ENCODE peak calls at places on chromosomes 16 and 17, in eight cellular contexts. V is GM23248; B is endothelial cell; H is EL; A is smooth muscle cell of the brain vasculature; O is caudate nucleus; C is effector CD4-positive, alpha-beta T cell; F is SHP77. L is an unnamed sample.

GRCh38 chr16:81526935-81527334 is 82.3 kb downstream of the CMIP start:
- DNase-seq in V (peak; percentile 74), B (no peak), H (no peak), A (no peak), O (no peak), C (no peak), F (no peak), L (no peak)

GRCh38 chr17:67751101-67752074 is 33.7 kb downstream of the NOL11 start:
- DNase-seq in V (no peak), B (no peak), H (no peak), A (no peak), O (no peak), C (no peak), F (no peak), L (no peak)

GRCh38 chr17:44970136-44970737 is 2.1 kb upstream of the C1QL1 start:
- DNase-seq in V (peak; percentile 73), B (no peak), H (peak; percentile 44), A (no peak), O (peak; percentile 32), C (no peak), F (no peak), L (no peak)

GRCh38 chr16:5790512-5790911 is 692.9 kb upstream of the EEF2KMT start:
- DNase-seq in V (no peak), B (no peak), H (no peak), A (no peak), O (no peak), C (no peak), F (no peak), L (no peak)

GRCh38 chr16:89716493-89716892 is 4.2 kb downstream of the VPS9D1 start:
- DNase-seq in V (no peak), B (no peak), H (no peak), A (no peak), O (no peak), C (no peak), F (no peak), L (no peak)

GRCh38 chr17:4940625-4941021 is 555 bp downstream of the RNF167 start:
- DNase-seq in V (peak; percentile 52), B (peak; percentile 39), H (peak; percentile 39), A (no peak), O (no peak), C (peak; percentile 17), F (no peak), L (no peak)

GRCh38 chr16:27195068-27195741 is 8.1 kb upstream of the KDM8 start:
- DNase-seq in V (no peak), B (no peak), H (no peak), A (no peak), O (no peak), C (no peak), F (no peak), L (no peak)

GRCh38 chr16:30700491-30700890 is 1.5 kb downstream of the SRCAP start:
- DNase-seq in V (peak; percentile 34), B (no peak), H (no peak), A (no peak), O (no peak), C (no peak), F (no peak), L (no peak)

GRCh38 chr16:82361885-82362284 is 191.9 kb upstream of the MPHOSPH6 start:
- DNase-seq in V (no peak), B (no peak), H (no peak), A (no peak), O (no peak), C (no peak), F (no peak), L (no peak)

GRCh38 chr17:35750526-35751395 is 2.3 kb downstream of the GAS2L2 start:
- DNase-seq in V (no peak), B (no peak), H (peak; percentile 23), A (no peak), O (no peak), C (no peak), F (no peak), L (no peak)

GRCh38 chr16:5604770-5605169 is 507.2 kb upstream of the EEF2KMT start:
- DNase-seq in V (no peak), B (peak; percentile 13), H (no peak), A (no peak), O (peak; percentile 29), C (no peak), F (no peak), L (peak; percentile 44)

GRCh38 chr17:4881761-4882555 is 17.4 kb upstream of the C17orf107 start:
- DNase-seq in V (peak; percentile 64), B (peak; percentile 66), H (peak; percentile 31), A (no peak), O (no peak), C (peak; percentile 60), F (peak; percentile 73), L (peak; percentile 25)

GRCh38 chr17:41527076-41528023 is 758 bp downstream of the KRT19 start:
- DNase-seq in V (peak; percentile 19), B (no peak), H (peak; percentile 33), A (no peak), O (no peak), C (no peak), F (no peak), L (no peak)

GRCh38 chr17:69608114-69608513 is 193.6 kb downstream of the MAP2K6 start:
- DNase-seq in V (peak; percentile 9), B (no peak), H (no peak), A (no peak), O (no peak), C (no peak), F (no peak), L (no peak)

GRCh38 chr17:28041844-28042656 is 427 bp upstream of the NLK start:
- DNase-seq in V (peak; percentile 22), B (no peak), H (no peak), A (no peak), O (no peak), C (no peak), F (no peak), L (no peak)

GRCh38 chr17:29005936-29006438 is at the start of gene SEZ6:
- DNase-seq in V (peak; percentile 78), B (peak; percentile 94), H (peak; percentile 62), A (peak; percentile 17), O (peak; percentile 79), C (peak; percentile 37), F (peak; percentile 46), L (peak; percentile 58)

GRCh38 chr16:81533175-81533507 is 88.5 kb downstream of the CMIP start:
- DNase-seq in V (no peak), B (no peak), H (no peak), A (no peak), O (no peak), C (no peak), F (no peak), L (no peak)

GRCh38 chr16:30028438-30029093 is 2.5 kb downstream of the TLCD3B start:
- DNase-seq in V (peak; percentile 33), B (peak; percentile 61), H (no peak), A (no peak), O (no peak), C (no peak), F (no peak), L (no peak)

GRCh38 chr16:60217787-60218186 is 1483.7 kb upstream of the GOT2 start:
- DNase-seq in V (no peak), B (no peak), H (no peak), A (no peak), O (no peak), C (no peak), F (no peak), L (no peak)

GRCh38 chr17:82050761-82051641 is 610 bp downstream of the RFNG start:
- DNase-seq in V (peak; percentile 56), B (no peak), H (no peak), A (no peak), O (no peak), C (peak; percentile 2), F (no peak), L (no peak)

GRCh38 chr17:42363767-42364585 is 24.3 kb downstream of the STAT3 start:
- DNase-seq in V (peak; percentile 81), B (no peak), H (peak; percentile 52), A (no peak), O (no peak), C (no peak), F (no peak), L (no peak)